ENCODE peak calls at places on chromosomes 3 and 15, in six cellular contexts. K, Q, M, V, U and R are unnamed samples.

GRCh38 chr3:138409171-138409570 is 25.2 kb upstream of the ESYT3 start:
- DNase-seq in Q (no peak), K (no peak), U (no peak), V (no peak), M (no peak), R (no peak)

GRCh38 chr15:70490148-70490837 is 273.1 kb downstream of the UACA start:
- DNase-seq in M (no peak), K (no peak), U (no peak), V (no peak), Q (no peak), R (no peak)

GRCh38 chr3:197490098-197490497 is 65.7 kb downstream of the BDH1 start:
- DNase-seq in V (no peak), M (no peak), Q (no peak), K (peak), U (no peak), R (no peak)

GRCh38 chr3:120244834-120245225 is 40.2 kb downstream of the GPR156 start:
- DNase-seq in V (no peak), Q (no peak), K (peak), M (no peak), U (peak), R (no peak)

GRCh38 chr3:12395349-12396012 is 88.8 kb upstream of the TSEN2 start:
- DNase-seq in M (no peak), U (no peak), K (no peak), V (peak), Q (no peak), R (no peak)

GRCh38 chr3:58323795-58324674 is 8.7 kb upstream of the PXK start:
- DNase-seq in U (no peak), M (no peak), V (no peak), Q (no peak), K (no peak), R (no peak)

GRCh38 chr3:42292009-42292408 is 26.0 kb upstream of the CCK start:
- DNase-seq in M (no peak), V (no peak), Q (no peak), K (no peak), U (no peak), R (no peak)

GRCh38 chr3:62875103-62876002 is at the start of gene CADPS:
- DNase-seq in V (no peak), K (no peak), M (no peak), U (peak), Q (peak), R (no peak)

GRCh38 chr3:86830566-86830965 is 160.4 kb downstream of the VGLL3 start:
- DNase-seq in Q (no peak), U (no peak), M (no peak), K (peak), V (no peak), R (no peak)